ENCODE peak calls at places on chromosomes 1 and 21, in nine cellular contexts. One of them, this sample, is unnamed.

GRCh38 chr1:30815556-30815955 is 58.0 kb upstream of the LAPTM5 start:
- DNase-seq in brain microvascular endothelial cell: no peak
- DNase-seq in progenitor cell of endocrine pancreas: no peak
- DNase-seq in right lobe of liver: no peak
- DNase-seq in thoracic aorta: no peak
- DNase-seq in left lung: no peak
- DNase-seq in GM12865: no peak
- DNase-seq in CD4-positive, alpha-beta T cell: no peak
- DNase-seq in bronchial epithelial cell: no peak
- DNase-seq in this sample: no peak

GRCh38 chr1:32892368-32893197 is 6.3 kb downstream of the HPCA start:
- DNase-seq in brain microvascular endothelial cell: no peak
- DNase-seq in progenitor cell of endocrine pancreas: peak; percentile 39
- DNase-seq in right lobe of liver: no peak
- DNase-seq in thoracic aorta: no peak
- DNase-seq in left lung: no peak
- DNase-seq in GM12865: peak; percentile 41
- DNase-seq in CD4-positive, alpha-beta T cell: no peak
- DNase-seq in bronchial epithelial cell: no peak
- DNase-seq in this sample: no peak

GRCh38 chr1:3903141-3904005 is 3.3 kb upstream of the C1orf174 start:
- DNase-seq in brain microvascular endothelial cell: no peak
- DNase-seq in progenitor cell of endocrine pancreas: no peak
- DNase-seq in right lobe of liver: peak; percentile 58
- DNase-seq in thoracic aorta: no peak
- DNase-seq in left lung: peak; percentile 33
- DNase-seq in GM12865: peak; percentile 25
- DNase-seq in CD4-positive, alpha-beta T cell: no peak
- DNase-seq in bronchial epithelial cell: no peak
- DNase-seq in this sample: no peak

GRCh38 chr1:219710529-219711194 is 97.8 kb upstream of the ZC3H11B start:
- DNase-seq in brain microvascular endothelial cell: peak; percentile 87
- DNase-seq in progenitor cell of endocrine pancreas: no peak
- DNase-seq in right lobe of liver: no peak
- DNase-seq in thoracic aorta: no peak
- DNase-seq in left lung: no peak
- DNase-seq in GM12865: no peak
- DNase-seq in CD4-positive, alpha-beta T cell: no peak
- DNase-seq in bronchial epithelial cell: peak; percentile 14
- DNase-seq in this sample: no peak

GRCh38 chr1:245459621-245460020 is 304.8 kb downstream of the KIF26B start:
- DNase-seq in brain microvascular endothelial cell: no peak
- DNase-seq in progenitor cell of endocrine pancreas: no peak
- DNase-seq in right lobe of liver: no peak
- DNase-seq in thoracic aorta: no peak
- DNase-seq in left lung: no peak
- DNase-seq in GM12865: no peak
- DNase-seq in CD4-positive, alpha-beta T cell: no peak
- DNase-seq in bronchial epithelial cell: no peak
- DNase-seq in this sample: no peak

GRCh38 chr1:234986750-234987414 is 141.8 kb downstream of the TOMM20 start:
- DNase-seq in brain microvascular endothelial cell: peak; percentile 61
- DNase-seq in progenitor cell of endocrine pancreas: no peak
- DNase-seq in right lobe of liver: no peak
- DNase-seq in thoracic aorta: no peak
- DNase-seq in left lung: no peak
- DNase-seq in GM12865: peak; percentile 40
- DNase-seq in CD4-positive, alpha-beta T cell: no peak
- DNase-seq in bronchial epithelial cell: no peak
- DNase-seq in this sample: no peak

GRCh38 chr1:229058716-229059115 is 212.2 kb upstream of the RAB4A start:
- DNase-seq in brain microvascular endothelial cell: no peak
- DNase-seq in progenitor cell of endocrine pancreas: no peak
- DNase-seq in right lobe of liver: peak; percentile 47
- DNase-seq in thoracic aorta: no peak
- DNase-seq in left lung: peak; percentile 49
- DNase-seq in GM12865: no peak
- DNase-seq in CD4-positive, alpha-beta T cell: no peak
- DNase-seq in bronchial epithelial cell: no peak
- DNase-seq in this sample: no peak

GRCh38 chr1:155304558-155305063 is 3.4 kb upstream of the PKLR start:
- DNase-seq in brain microvascular endothelial cell: no peak
- DNase-seq in progenitor cell of endocrine pancreas: no peak
- DNase-seq in right lobe of liver: no peak
- DNase-seq in thoracic aorta: no peak
- DNase-seq in left lung: no peak
- DNase-seq in GM12865: no peak
- DNase-seq in CD4-positive, alpha-beta T cell: no peak
- DNase-seq in bronchial epithelial cell: no peak
- DNase-seq in this sample: no peak

GRCh38 chr1:180098242-180098995 is 56.2 kb upstream of the QSOX1 start:
- DNase-seq in brain microvascular endothelial cell: peak; percentile 53
- DNase-seq in progenitor cell of endocrine pancreas: no peak
- DNase-seq in right lobe of liver: no peak
- DNase-seq in thoracic aorta: no peak
- DNase-seq in left lung: no peak
- DNase-seq in GM12865: no peak
- DNase-seq in CD4-positive, alpha-beta T cell: no peak
- DNase-seq in bronchial epithelial cell: peak; percentile 70
- DNase-seq in this sample: no peak

GRCh38 chr1:22975694-22976093 is 3.0 kb upstream of the LACTBL1 start:
- DNase-seq in brain microvascular endothelial cell: peak; percentile 12
- DNase-seq in progenitor cell of endocrine pancreas: no peak
- DNase-seq in right lobe of liver: no peak
- DNase-seq in thoracic aorta: no peak
- DNase-seq in left lung: no peak
- DNase-seq in GM12865: no peak
- DNase-seq in CD4-positive, alpha-beta T cell: no peak
- DNase-seq in bronchial epithelial cell: peak; percentile 12
- DNase-seq in this sample: no peak

GRCh38 chr1:211788626-211789025 is 41.9 kb downstream of the LPGAT1 start:
- DNase-seq in brain microvascular endothelial cell: no peak
- DNase-seq in progenitor cell of endocrine pancreas: no peak
- DNase-seq in right lobe of liver: no peak
- DNase-seq in thoracic aorta: no peak
- DNase-seq in left lung: no peak
- DNase-seq in GM12865: no peak
- DNase-seq in CD4-positive, alpha-beta T cell: no peak
- DNase-seq in bronchial epithelial cell: no peak
- DNase-seq in this sample: no peak

GRCh38 chr1:174920093-174920492 is 79.7 kb upstream of the CACYBP start:
- DNase-seq in brain microvascular endothelial cell: no peak
- DNase-seq in progenitor cell of endocrine pancreas: no peak
- DNase-seq in right lobe of liver: no peak
- DNase-seq in thoracic aorta: no peak
- DNase-seq in left lung: no peak
- DNase-seq in GM12865: no peak
- DNase-seq in CD4-positive, alpha-beta T cell: no peak
- DNase-seq in bronchial epithelial cell: no peak
- DNase-seq in this sample: no peak

GRCh38 chr1:95223110-95223509 is 10.9 kb upstream of the RWDD3 start:
- DNase-seq in brain microvascular endothelial cell: peak; percentile 17
- DNase-seq in progenitor cell of endocrine pancreas: no peak
- DNase-seq in right lobe of liver: no peak
- DNase-seq in thoracic aorta: no peak
- DNase-seq in left lung: no peak
- DNase-seq in GM12865: no peak
- DNase-seq in CD4-positive, alpha-beta T cell: no peak
- DNase-seq in bronchial epithelial cell: peak; percentile 29
- DNase-seq in this sample: no peak

GRCh38 chr1:177126267-177126666 is 38.2 kb downstream of the ASTN1 start:
- DNase-seq in brain microvascular endothelial cell: no peak
- DNase-seq in progenitor cell of endocrine pancreas: no peak
- DNase-seq in right lobe of liver: no peak
- DNase-seq in thoracic aorta: no peak
- DNase-seq in left lung: no peak
- DNase-seq in GM12865: no peak
- DNase-seq in CD4-positive, alpha-beta T cell: no peak
- DNase-seq in bronchial epithelial cell: no peak
- DNase-seq in this sample: no peak

GRCh38 chr1:113153116-113153803 is 80.3 kb downstream of the LRIG2 start:
- DNase-seq in brain microvascular endothelial cell: no peak
- DNase-seq in progenitor cell of endocrine pancreas: no peak
- DNase-seq in right lobe of liver: peak; percentile 26
- DNase-seq in thoracic aorta: no peak
- DNase-seq in left lung: no peak
- DNase-seq in GM12865: no peak
- DNase-seq in CD4-positive, alpha-beta T cell: no peak
- DNase-seq in bronchial epithelial cell: peak; percentile 84
- DNase-seq in this sample: no peak

GRCh38 chr21:35962917-35963316 is 97.4 kb downstream of the SETD4 start:
- DNase-seq in brain microvascular endothelial cell: no peak
- DNase-seq in progenitor cell of endocrine pancreas: no peak
- DNase-seq in right lobe of liver: no peak
- DNase-seq in thoracic aorta: no peak
- DNase-seq in left lung: no peak
- DNase-seq in GM12865: no peak
- DNase-seq in CD4-positive, alpha-beta T cell: no peak
- DNase-seq in bronchial epithelial cell: no peak
- DNase-seq in this sample: no peak

GRCh38 chr1:88662723-88663122 is 21.4 kb upstream of the PKN2 start:
- DNase-seq in brain microvascular endothelial cell: no peak
- DNase-seq in progenitor cell of endocrine pancreas: no peak
- DNase-seq in right lobe of liver: no peak
- DNase-seq in thoracic aorta: no peak
- DNase-seq in left lung: no peak
- DNase-seq in GM12865: peak; percentile 10
- DNase-seq in CD4-positive, alpha-beta T cell: no peak
- DNase-seq in bronchial epithelial cell: no peak
- DNase-seq in this sample: no peak

GRCh38 chr1:37862330-37862729 is 2.9 kb upstream of the MTF1 start:
- DNase-seq in brain microvascular endothelial cell: no peak
- DNase-seq in progenitor cell of endocrine pancreas: no peak
- DNase-seq in right lobe of liver: no peak
- DNase-seq in thoracic aorta: no peak
- DNase-seq in left lung: no peak
- DNase-seq in GM12865: no peak
- DNase-seq in CD4-positive, alpha-beta T cell: no peak
- DNase-seq in bronchial epithelial cell: peak; percentile 95
- DNase-seq in this sample: no peak

GRCh38 chr1:83802023-83802422 is 196.9 kb downstream of the TTLL7 start:
- DNase-seq in brain microvascular endothelial cell: no peak
- DNase-seq in progenitor cell of endocrine pancreas: no peak
- DNase-seq in right lobe of liver: no peak
- DNase-seq in thoracic aorta: no peak
- DNase-seq in left lung: no peak
- DNase-seq in GM12865: no peak
- DNase-seq in CD4-positive, alpha-beta T cell: no peak
- DNase-seq in bronchial epithelial cell: no peak
- DNase-seq in this sample: no peak

GRCh38 chr21:42941696-42942085 is 16.3 kb upstream of the ERVH48-1 start:
- DNase-seq in brain microvascular endothelial cell: no peak
- DNase-seq in progenitor cell of endocrine pancreas: no peak
- DNase-seq in right lobe of liver: no peak
- DNase-seq in thoracic aorta: no peak
- DNase-seq in left lung: no peak
- DNase-seq in GM12865: no peak
- DNase-seq in CD4-positive, alpha-beta T cell: no peak
- DNase-seq in bronchial epithelial cell: peak; percentile 63
- DNase-seq in this sample: no peak

GRCh38 chr1:68470388-68470970 is 20.7 kb upstream of the RPE65 start:
- DNase-seq in brain microvascular endothelial cell: peak; percentile 25
- DNase-seq in progenitor cell of endocrine pancreas: no peak
- DNase-seq in right lobe of liver: no peak
- DNase-seq in thoracic aorta: no peak
- DNase-seq in left lung: no peak
- DNase-seq in GM12865: peak; percentile 5
- DNase-seq in CD4-positive, alpha-beta T cell: no peak
- DNase-seq in bronchial epithelial cell: no peak
- DNase-seq in this sample: no peak

GRCh38 chr1:31798433-31799195 is 17.2 kb downstream of the SPOCD1 start:
- DNase-seq in brain microvascular endothelial cell: peak; percentile 76
- DNase-seq in progenitor cell of endocrine pancreas: no peak
- DNase-seq in right lobe of liver: no peak
- DNase-seq in thoracic aorta: peak; percentile 25
- DNase-seq in left lung: peak; percentile 63
- DNase-seq in GM12865: no peak
- DNase-seq in CD4-positive, alpha-beta T cell: no peak
- DNase-seq in bronchial epithelial cell: peak; percentile 92
- DNase-seq in this sample: peak; percentile 26

GRCh38 chr1:61227857-61228557 is 145.6 kb downstream of the NFIA start:
- DNase-seq in brain microvascular endothelial cell: no peak
- DNase-seq in progenitor cell of endocrine pancreas: no peak
- DNase-seq in right lobe of liver: no peak
- DNase-seq in thoracic aorta: no peak
- DNase-seq in left lung: no peak
- DNase-seq in GM12865: no peak
- DNase-seq in CD4-positive, alpha-beta T cell: no peak
- DNase-seq in bronchial epithelial cell: no peak
- DNase-seq in this sample: no peak

GRCh38 chr1:226201029-226201593 is 14.6 kb upstream of the ACBD3 start:
- DNase-seq in brain microvascular endothelial cell: no peak
- DNase-seq in progenitor cell of endocrine pancreas: no peak
- DNase-seq in right lobe of liver: no peak
- DNase-seq in thoracic aorta: no peak
- DNase-seq in left lung: no peak
- DNase-seq in GM12865: peak; percentile 53
- DNase-seq in CD4-positive, alpha-beta T cell: no peak
- DNase-seq in bronchial epithelial cell: no peak
- DNase-seq in this sample: no peak
- TF ChIP-seq CTCF in brain microvascular endothelial cell: peak; percentile 67
- TF ChIP-seq CTCF in progenitor cell of endocrine pancreas: peak; percentile 35
- TF ChIP-seq CTCF in right lobe of liver: peak; percentile 15
- TF ChIP-seq CTCF in thoracic aorta: no peak
- TF ChIP-seq CTCF in left lung: no peak
- TF ChIP-seq CTCF in GM12865: peak; percentile 48
- TF ChIP-seq CTCF in CD4-positive, alpha-beta T cell: no peak
- TF ChIP-seq CTCF in bronchial epithelial cell: peak; percentile 37
- TF ChIP-seq CTCF in this sample: no peak

GRCh38 chr1:42479621-42480020 is 16.5 kb downstream of the CCDC30 start:
- DNase-seq in brain microvascular endothelial cell: peak; percentile 55
- DNase-seq in progenitor cell of endocrine pancreas: no peak
- DNase-seq in right lobe of liver: no peak
- DNase-seq in thoracic aorta: no peak
- DNase-seq in left lung: no peak
- DNase-seq in GM12865: peak; percentile 19
- DNase-seq in CD4-positive, alpha-beta T cell: no peak
- DNase-seq in bronchial epithelial cell: peak; percentile 36
- DNase-seq in this sample: no peak
- TF ChIP-seq CTCF in brain microvascular endothelial cell: peak; percentile 41
- TF ChIP-seq CTCF in progenitor cell of endocrine pancreas: no peak
- TF ChIP-seq CTCF in right lobe of liver: no peak
- TF ChIP-seq CTCF in thoracic aorta: no peak
- TF ChIP-seq CTCF in left lung: no peak
- TF ChIP-seq CTCF in GM12865: peak; percentile 24
- TF ChIP-seq CTCF in CD4-positive, alpha-beta T cell: no peak
- TF ChIP-seq CTCF in bronchial epithelial cell: no peak
- TF ChIP-seq CTCF in this sample: no peak

GRCh38 chr1:231584117-231584516 is 42.5 kb upstream of the DISC1 start:
- DNase-seq in brain microvascular endothelial cell: peak; percentile 85
- DNase-seq in progenitor cell of endocrine pancreas: no peak
- DNase-seq in right lobe of liver: no peak
- DNase-seq in thoracic aorta: no peak
- DNase-seq in left lung: no peak
- DNase-seq in GM12865: peak; percentile 29
- DNase-seq in CD4-positive, alpha-beta T cell: no peak
- DNase-seq in bronchial epithelial cell: peak; percentile 70
- DNase-seq in this sample: no peak
- TF ChIP-seq CTCF in brain microvascular endothelial cell: peak; percentile 39
- TF ChIP-seq CTCF in progenitor cell of endocrine pancreas: no peak
- TF ChIP-seq CTCF in right lobe of liver: peak; percentile 20
- TF ChIP-seq CTCF in thoracic aorta: no peak
- TF ChIP-seq CTCF in left lung: no peak
- TF ChIP-seq CTCF in GM12865: no peak
- TF ChIP-seq CTCF in CD4-positive, alpha-beta T cell: no peak
- TF ChIP-seq CTCF in bronchial epithelial cell: peak; percentile 1
- TF ChIP-seq CTCF in this sample: no peak

GRCh38 chr1:19648689-19649088 is 4.6 kb downstream of the NBL1 start:
- DNase-seq in brain microvascular endothelial cell: no peak
- DNase-seq in progenitor cell of endocrine pancreas: no peak
- DNase-seq in right lobe of liver: no peak
- DNase-seq in thoracic aorta: no peak
- DNase-seq in left lung: no peak
- DNase-seq in GM12865: no peak
- DNase-seq in CD4-positive, alpha-beta T cell: no peak
- DNase-seq in bronchial epithelial cell: peak; percentile 44
- DNase-seq in this sample: no peak
- TF ChIP-seq CTCF in brain microvascular endothelial cell: peak; percentile 36
- TF ChIP-seq CTCF in progenitor cell of endocrine pancreas: no peak
- TF ChIP-seq CTCF in right lobe of liver: peak; percentile 6
- TF ChIP-seq CTCF in thoracic aorta: no peak
- TF ChIP-seq CTCF in left lung: no peak
- TF ChIP-seq CTCF in GM12865: no peak
- TF ChIP-seq CTCF in CD4-positive, alpha-beta T cell: no peak
- TF ChIP-seq CTCF in bronchial epithelial cell: peak; percentile 48
- TF ChIP-seq CTCF in this sample: no peak